ENCODE peak calls at places on chromosomes 5 and 9, in seven cellular contexts. Z is tibial nerve, B is heart left ventricle, L is A673, K is lower lobe of right lung, T is endothelial cell of umbilical vein, Y is brain microvascular endothelial cell. I is an unnamed sample.

GRCh38 chr5:56105511-56106372 is 111.0 kb upstream of the IL6ST start:
- DNase-seq in T (peak), Y (no peak), L (no peak), K (no peak), B (no peak), Z (no peak), I (no peak)

GRCh38 chr9:132787748-132788159 is 90.3 kb downstream of the AK8 start:
- DNase-seq in T (no peak), K (no peak), B (no peak), Y (no peak), Z (no peak), L (peak), I (no peak)

GRCh38 chr5:178668579-178668978 is 41.7 kb upstream of the CLK4 start:
- DNase-seq in K (no peak), L (no peak), Z (no peak), Y (no peak), B (no peak), T (no peak), I (no peak)

GRCh38 chr5:72608922-72609321 is 101.7 kb upstream of the ZNF366 start:
- DNase-seq in T (no peak), L (no peak), B (no peak), Y (no peak), Z (no peak), K (no peak), I (no peak)

GRCh38 chr5:34045996-34046395 is 3.0 kb upstream of the C1QTNF3 start:
- DNase-seq in Z (no peak), B (no peak), K (no peak), L (no peak), Y (peak), T (no peak), I (no peak)

GRCh38 chr9:125337282-125337681 is 75.7 kb downstream of the GAPVD1 start:
- DNase-seq in Y (no peak), Z (no peak), B (no peak), L (no peak), K (no peak), T (no peak), I (no peak)

GRCh38 chr5:163489055-163489744 is 16.2 kb upstream of the MAT2B start:
- DNase-seq in L (peak), Z (no peak), T (no peak), Y (peak), K (no peak), B (no peak), I (no peak)

GRCh38 chr5:32023816-32024215 is 150.3 kb downstream of the GOLPH3 start:
- DNase-seq in T (no peak), B (no peak), L (no peak), Y (no peak), Z (no peak), K (no peak), I (no peak)

GRCh38 chr5:135191084-135191826 is 157.2 kb upstream of the PITX1 start:
- DNase-seq in Z (peak), K (peak), B (peak), Y (peak), L (peak), T (peak), I (peak)

GRCh38 chr5:142512041-142512679 is 173.7 kb downstream of the FGF1 start:
- DNase-seq in B (no peak), L (no peak), K (no peak), Y (no peak), Z (peak), T (no peak), I (no peak)

DNA sequence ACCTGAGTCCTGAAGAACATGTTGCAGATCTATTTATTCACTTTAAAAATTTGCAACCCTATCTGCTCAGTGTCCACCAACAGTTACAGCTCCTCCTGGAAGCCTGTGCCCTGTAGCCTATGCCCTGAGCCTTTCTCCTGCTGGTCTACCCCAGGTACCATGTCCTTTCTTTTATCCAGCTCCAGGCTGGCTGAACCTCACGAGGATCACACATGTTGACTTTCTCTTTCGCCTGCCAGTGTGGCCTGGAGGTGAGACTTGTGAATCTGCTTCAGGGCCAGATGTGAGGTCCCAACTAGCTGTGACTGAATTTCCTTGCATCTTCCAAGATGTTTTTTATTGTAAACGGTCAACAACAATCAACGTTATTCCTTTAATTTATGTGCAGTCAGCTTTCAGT is 70.7 kb downstream of the GDNF start:
- DNase-seq in K (no peak), Z (no peak), L (no peak), B (no peak), Y (no peak), T (no peak), I (no peak)
- H3K27ac ChIP-seq in K (no peak), Z (no peak), L (no peak), B (no peak), Y (no peak), T (no peak), I (peak)

GRCh38 chr5:139343476-139343875 is 1.8 kb downstream of the PAIP2 start:
- DNase-seq in B (no peak), Y (no peak), T (no peak), L (no peak), K (no peak), Z (no peak), I (no peak)
- H3K27ac ChIP-seq in B (no peak), Y (no peak), T (no peak), L (peak), K (no peak), Z (no peak), I (no peak)

GRCh38 chr5:150410524-150411244 is 2.0 kb downstream of the CD74 start:
- DNase-seq in K (no peak), Y (peak), Z (peak), T (peak), L (peak), B (peak), I (peak)
- H3K27ac ChIP-seq in K (peak), Y (no peak), Z (peak), T (no peak), L (no peak), B (peak), I (peak)

GRCh38 chr5:148739023-148739422 is 84.7 kb upstream of the HTR4 start:
- DNase-seq in Z (no peak), T (no peak), B (no peak), Y (no peak), L (no peak), K (no peak), I (no peak)

GRCh38 chr5:148735301-148735700 is 81.0 kb upstream of the HTR4 start:
- DNase-seq in T (peak), K (no peak), B (no peak), Y (no peak), Z (no peak), L (no peak), I (no peak)

GRCh38 chr5:148740466-148740865 is 85.9 kb upstream of the ADRB2 start:
- DNase-seq in Y (no peak), Z (no peak), T (no peak), B (no peak), K (no peak), L (no peak), I (no peak)

GRCh38 chr5:148740966-148741742 is 85.3 kb upstream of the ADRB2 start:
- DNase-seq in T (peak), Z (no peak), Y (peak), B (no peak), K (no peak), L (peak), I (no peak)

DNA sequence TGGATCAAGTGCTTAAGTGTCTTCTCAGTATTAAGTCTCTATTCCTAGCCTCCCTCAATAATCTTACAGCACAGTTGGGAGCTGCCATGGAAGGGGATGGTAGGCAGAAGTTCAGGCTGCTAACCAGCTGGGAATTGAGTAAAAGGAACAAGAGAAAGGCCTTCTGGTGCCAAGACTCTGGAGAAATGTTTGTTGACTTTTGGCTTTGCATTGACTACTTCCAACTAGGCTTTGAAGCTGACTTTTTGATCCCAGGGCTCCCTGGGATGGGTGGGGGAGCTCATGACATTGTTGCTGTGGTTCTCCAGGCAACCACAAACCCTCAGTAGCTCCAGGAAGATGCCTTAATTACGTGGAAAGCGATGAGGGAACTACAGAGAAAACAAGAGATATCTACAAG is 85.2 kb upstream of the HTR4 start:
- DNase-seq in L (no peak), T (peak), B (no peak), K (no peak), Y (peak), Z (no peak), I (no peak)
- H3K27ac ChIP-seq in L (no peak), T (no peak), B (no peak), K (no peak), Y (no peak), Z (no peak), I (peak)

GRCh38 chr9:14314424-14314928 is 535 bp upstream of the NFIB start:
- DNase-seq in B (peak), K (peak), Z (peak), T (peak), Y (peak), L (peak), I (no peak)

GRCh38 chr9:14317667-14318255 is 3.8 kb upstream of the NFIB start:
- DNase-seq in L (no peak), Y (no peak), T (peak), Z (no peak), B (no peak), K (no peak), I (no peak)

GRCh38 chr9:14315754-14316573 is 2.0 kb upstream of the NFIB start:
- DNase-seq in T (peak), K (peak), L (no peak), B (peak), Y (peak), Z (no peak), I (no peak)

GRCh38 chr9:14314929-14315753 is 1.2 kb upstream of the NFIB start:
- DNase-seq in T (peak), Z (peak), B (peak), Y (peak), K (peak), L (peak), I (peak)

DNA sequence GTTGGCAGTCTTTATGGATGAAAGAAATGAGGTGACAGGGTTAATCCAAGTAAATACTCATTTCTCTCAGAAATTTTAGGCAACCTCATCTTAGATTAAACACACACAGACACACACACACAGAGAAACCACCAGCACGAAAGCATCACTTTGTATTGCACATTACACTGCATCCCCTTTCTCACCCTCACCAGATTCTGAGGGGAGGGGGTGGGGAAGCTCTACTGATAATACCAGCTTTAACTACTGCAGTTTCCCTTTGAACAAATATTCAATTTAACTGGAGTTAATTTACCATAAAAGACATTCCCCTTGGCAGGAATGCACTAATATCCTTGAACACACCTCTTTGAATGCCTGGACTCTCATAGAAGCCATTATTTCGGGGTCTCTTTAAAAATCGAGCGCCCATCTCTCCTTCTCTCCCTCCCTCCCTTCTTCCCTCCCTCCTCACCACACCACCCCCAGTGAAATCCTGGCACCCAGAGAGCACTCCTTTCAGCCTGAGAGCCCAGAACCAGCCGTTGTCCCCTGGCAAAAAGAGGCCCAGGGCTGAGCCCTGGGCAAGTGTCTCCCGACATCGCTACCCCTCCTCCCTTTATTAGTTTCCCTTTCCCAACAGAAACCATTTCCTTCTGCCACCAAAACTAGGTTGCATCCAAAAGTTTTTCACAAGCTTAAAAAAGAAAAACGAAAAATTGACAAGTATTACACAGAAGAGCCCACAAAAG is 2.8 kb upstream of the NFIB start:
- DNase-seq in Y (no peak), L (no peak), Z (no peak), B (no peak), K (no peak), T (peak), I (no peak)
- H3K27ac ChIP-seq in Y (no peak), L (peak), Z (peak), B (peak), K (peak), T (peak), I (peak)

DNA sequence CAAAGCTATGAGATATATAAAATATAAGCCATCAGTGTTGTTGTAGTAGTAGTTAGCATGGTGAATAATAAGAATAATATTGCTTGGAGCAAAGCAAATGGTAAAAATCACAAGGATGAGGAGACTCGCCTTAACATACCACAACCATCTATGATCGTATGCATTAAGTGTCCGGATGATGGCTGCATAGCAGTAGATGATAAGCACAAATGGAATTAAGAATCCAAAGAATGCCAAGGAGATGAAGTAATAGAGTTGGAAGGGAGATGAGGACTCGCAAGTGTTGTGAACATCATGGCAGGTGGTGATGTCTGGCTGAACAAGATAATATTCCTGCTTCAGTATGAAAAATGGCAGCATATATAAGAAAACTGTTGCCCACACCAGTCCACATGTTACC is 5.5 kb downstream of the F2RL2 start:
- DNase-seq in Y (peak), T (no peak), Z (no peak), K (no peak), L (no peak), B (no peak), I (no peak)
- H3K27ac ChIP-seq in Y (peak), T (no peak), Z (no peak), K (no peak), L (no peak), B (no peak), I (no peak)

GRCh38 chr5:171495122-171495700 is 75.8 kb downstream of the FGF18 start:
- DNase-seq in B (no peak), Y (no peak), Z (no peak), T (no peak), L (peak), K (no peak), I (no peak)

GRCh38 chr5:171492781-171493180 is 73.3 kb downstream of the FGF18 start:
- DNase-seq in T (no peak), K (no peak), B (no peak), Z (peak), Y (no peak), L (peak), I (no peak)

GRCh38 chr5:171496431-171496830 is 77.0 kb downstream of the FGF18 start:
- DNase-seq in L (no peak), T (no peak), B (no peak), K (no peak), Y (no peak), Z (no peak), I (no peak)

GRCh38 chr5:171494452-171495121 is 75.1 kb downstream of the FGF18 start:
- DNase-seq in L (peak), T (peak), K (no peak), Z (peak), Y (peak), B (peak), I (no peak)

DNA sequence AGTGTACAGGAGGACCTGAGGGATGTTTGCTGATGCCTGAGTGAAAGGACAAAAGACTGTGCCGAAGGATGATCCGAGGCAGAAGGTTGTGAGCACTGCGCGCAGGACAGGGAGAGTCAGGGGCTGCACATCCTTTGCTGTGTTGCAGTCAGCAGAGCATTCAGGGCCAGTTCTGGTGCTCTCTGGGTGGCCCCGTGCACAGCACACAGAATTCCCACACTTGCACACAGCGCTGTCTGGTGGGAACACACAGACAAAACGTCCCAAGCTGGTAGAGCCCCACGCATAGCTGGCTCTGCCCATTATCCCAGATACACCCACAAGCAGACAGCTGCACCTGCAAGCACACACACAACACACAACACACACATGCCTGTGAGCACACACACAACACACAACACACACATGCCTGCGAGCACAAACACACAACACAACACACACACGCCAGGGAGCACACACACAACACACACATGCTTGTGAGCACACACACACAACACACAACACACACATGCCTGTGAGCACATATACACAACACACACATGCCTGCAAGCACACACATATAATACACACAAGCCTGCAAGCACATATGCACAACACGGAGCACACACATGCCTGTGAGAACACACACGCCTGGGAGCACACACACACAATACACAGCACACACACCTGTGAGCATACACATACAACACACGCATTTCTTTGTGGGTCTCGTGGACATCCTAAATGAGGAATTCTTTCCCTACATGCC is 74.4 kb downstream of the FGF18 start:
- DNase-seq in Y (no peak), Z (no peak), K (no peak), T (no peak), B (no peak), L (no peak), I (no peak)
- H3K27ac ChIP-seq in Y (no peak), Z (no peak), K (peak), T (no peak), B (peak), L (peak), I (no peak)

DNA sequence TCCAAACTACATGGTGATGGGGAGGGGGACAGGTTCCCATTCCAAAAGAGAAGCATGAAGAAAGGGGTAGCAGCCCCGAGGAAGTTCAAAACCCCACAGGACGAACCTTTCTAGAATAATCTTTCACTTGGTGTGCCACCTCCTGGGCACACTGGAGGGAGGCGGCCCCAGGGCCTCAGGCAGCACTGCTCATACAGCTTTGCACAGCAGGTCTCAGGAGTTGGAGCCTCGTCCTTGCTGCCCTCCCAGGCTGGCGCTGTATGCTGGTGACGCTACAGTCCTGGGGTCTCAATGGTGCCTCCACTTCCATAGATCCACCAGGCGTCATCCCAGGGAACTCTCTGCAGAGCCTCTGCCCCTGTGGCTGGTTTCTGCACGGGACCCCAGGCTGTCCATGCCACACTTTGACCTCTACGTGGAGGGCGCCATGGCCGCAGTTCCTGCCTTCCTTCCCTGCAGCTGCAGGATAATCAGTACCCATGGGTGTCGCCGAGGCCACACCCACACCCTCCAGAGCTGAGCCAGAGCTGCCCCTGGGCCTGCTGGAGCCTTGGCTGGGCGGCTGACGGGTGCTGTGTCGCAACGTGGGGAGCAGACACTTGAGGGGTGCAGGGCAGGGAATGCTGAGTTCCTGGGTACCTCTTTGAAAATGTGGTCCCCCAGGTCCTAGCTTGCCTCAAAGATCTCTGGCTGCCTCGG is 95.3 kb downstream of the COL5A1 start:
- DNase-seq in L (no peak), Z (no peak), Y (no peak), B (no peak), T (no peak), K (no peak), I (no peak)
- H3K27ac ChIP-seq in L (no peak), Z (no peak), Y (no peak), B (peak), T (no peak), K (no peak), I (no peak)